ENCODE peak calls at places on chromosomes 2 and 18, in nine cellular contexts. H, T, O, Q, J, E, K, S and X are unnamed samples.

GRCh38 chr2:200042944-200043343 is 87.6 kb downstream of the MAIP1 start:
- DNase-seq in E (no peak), S (peak; percentile 53), T (no peak), Q (no peak), H (no peak), K (peak; percentile 10), J (peak; percentile 84), O (peak; percentile 47), X (no peak)

GRCh38 chr2:120939595-120940318 is 204.1 kb downstream of the GLI2 start:
- DNase-seq in Q (peak; percentile 56), S (peak; percentile 37), T (no peak), J (peak; percentile 89), E (no peak), H (no peak), O (peak; percentile 88), K (no peak), X (no peak)

GRCh38 chr18:46385124-46385523 is 271.9 kb downstream of the LOXHD1 start:
- DNase-seq in J (no peak), Q (no peak), T (no peak), E (no peak), O (no peak), K (no peak), H (no peak), S (no peak), X (no peak)

GRCh38 chr2:55391155-55391554 is 28.5 kb downstream of the CCDC88A start:
- DNase-seq in S (no peak), H (no peak), J (no peak), Q (no peak), K (peak; percentile 7), T (no peak), E (peak; percentile 6), O (no peak), X (no peak)

GRCh38 chr18:30491815-30492551 is 550.6 kb downstream of the DSC3 start:
- DNase-seq in O (no peak), S (no peak), K (no peak), J (peak; percentile 34), H (no peak), E (no peak), Q (no peak), T (no peak), X (no peak)

GRCh38 chr2:4862031-4862430 is 830.2 kb upstream of the SOX11 start:
- DNase-seq in K (no peak), J (no peak), S (peak; percentile 96), O (peak; percentile 35), T (no peak), E (no peak), H (no peak), Q (no peak), X (no peak)

GRCh38 chr18:10518595-10519273 is 7.1 kb upstream of the NAPG start:
- DNase-seq in O (no peak), Q (peak; percentile 63), H (peak; percentile 78), J (peak; percentile 61), T (no peak), E (no peak), S (no peak), K (no peak), X (peak; percentile 29)

GRCh38 chr18:74499633-74500032 is 3.5 kb downstream of the CNDP2 start:
- DNase-seq in T (no peak), E (peak; percentile 86), J (peak; percentile 58), Q (peak; percentile 62), S (peak; percentile 16), H (peak; percentile 62), K (peak; percentile 66), O (peak; percentile 72), X (no peak)

GRCh38 chr2:232886176-232886575 is 16.1 kb downstream of the SNORC start:
- DNase-seq in O (no peak), Q (no peak), K (no peak), J (no peak), S (no peak), T (no peak), H (no peak), E (no peak), X (no peak)

GRCh38 chr2:231124833-231125232 is at the start of gene HTR2B:
- DNase-seq in K (no peak), Q (no peak), O (no peak), H (peak; percentile 43), E (peak; percentile 18), J (peak; percentile 67), T (peak; percentile 31), S (no peak), X (no peak)

GRCh38 chr2:219441451-219442205 is 7.0 kb downstream of the SPEG start:
- DNase-seq in Q (peak; percentile 82), J (peak; percentile 58), E (no peak), H (no peak), O (peak; percentile 39), S (no peak), K (peak; percentile 58), T (no peak), X (peak; percentile 85)

DNA sequence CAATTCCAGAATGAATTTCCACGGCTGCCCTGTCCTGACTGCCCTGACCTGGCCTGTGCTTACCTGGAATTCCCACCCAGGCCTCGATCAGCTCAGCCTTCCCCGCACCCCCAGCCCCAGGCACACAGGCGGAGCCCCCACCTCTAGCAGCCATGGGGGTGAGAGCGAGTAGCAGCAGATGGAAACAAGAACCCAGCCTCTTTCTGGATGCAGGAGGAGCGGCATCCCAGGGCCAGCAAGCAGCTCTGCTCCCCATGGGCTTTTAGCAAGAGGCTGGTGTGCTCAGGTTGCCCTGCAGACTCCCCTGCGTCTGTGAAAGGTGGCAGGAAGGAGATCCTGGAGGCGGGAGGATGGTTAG is 101.8 kb downstream of the TPO start:
- DNase-seq in E (no peak), S (no peak), Q (no peak), H (no peak), J (no peak), K (no peak), T (no peak), O (no peak), X (no peak)
- TF ChIP-seq CTCF in E (no peak), S (no peak), Q (no peak), H (no peak), J (no peak), K (no peak), T (no peak), O (no peak), X (no peak)

GRCh38 chr18:37535968-37536367 is 29.6 kb downstream of the CELF4 start:
- DNase-seq in K (no peak), Q (no peak), T (no peak), H (no peak), O (no peak), E (no peak), J (no peak), S (peak; percentile 13), X (no peak)

GRCh38 chr18:37532917-37533316 is 32.7 kb downstream of the CELF4 start:
- DNase-seq in J (no peak), O (no peak), E (no peak), K (no peak), Q (no peak), H (no peak), T (no peak), S (no peak), X (no peak)

GRCh38 chr18:37536646-37537045 is 29.0 kb downstream of the CELF4 start:
- DNase-seq in J (no peak), O (no peak), Q (no peak), H (no peak), S (no peak), K (no peak), E (no peak), T (no peak), X (no peak)

GRCh38 chr18:37534627-37535026 is 31.0 kb downstream of the CELF4 start:
- DNase-seq in Q (no peak), T (no peak), J (no peak), E (peak; percentile 44), K (no peak), S (no peak), H (no peak), O (no peak), X (no peak)

DNA sequence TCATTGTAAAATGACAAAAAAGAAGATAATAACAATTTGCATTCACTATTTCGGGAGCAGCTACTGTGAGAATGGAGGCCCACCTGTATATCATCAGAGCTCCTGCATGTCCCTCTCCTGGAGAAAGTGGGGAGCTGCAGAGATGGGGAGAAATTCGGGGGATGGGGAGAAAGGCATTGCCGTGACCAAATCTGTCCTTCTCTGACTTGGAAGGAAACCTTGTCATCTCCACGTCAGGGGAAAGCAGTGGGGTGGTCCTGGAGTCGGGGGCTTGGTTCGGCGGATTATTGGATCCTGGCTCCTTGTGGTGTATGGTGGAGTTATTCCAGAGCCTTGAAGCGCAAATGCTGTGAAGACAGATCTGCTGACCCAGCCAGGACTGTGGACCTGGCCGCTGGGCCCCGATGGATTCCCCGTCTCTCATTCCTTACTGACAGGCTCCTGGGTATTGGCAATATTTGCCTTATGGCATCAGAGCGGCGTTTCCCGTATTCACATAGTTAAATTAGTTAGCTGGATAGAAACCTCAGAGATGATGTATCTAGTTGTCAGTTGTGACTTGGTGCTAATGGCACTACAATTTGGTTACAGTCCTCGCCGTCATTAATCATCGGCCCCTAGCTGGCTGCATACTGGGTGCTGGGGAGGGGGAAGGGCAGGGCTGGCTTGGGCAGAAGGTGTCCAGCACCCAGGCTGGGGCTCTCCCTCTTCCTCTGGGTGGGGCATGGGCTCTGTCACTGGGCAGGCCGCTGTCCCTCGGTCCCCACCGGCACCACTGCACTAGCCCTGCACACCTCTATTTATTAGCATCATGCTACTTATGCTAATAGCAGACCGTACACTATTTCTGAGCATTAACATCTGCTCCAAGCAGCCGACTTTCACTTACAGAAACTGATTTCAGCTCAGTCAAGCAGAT is 31.7 kb downstream of the CELF4 start:
- DNase-seq in O (no peak), H (no peak), T (no peak), S (no peak), J (no peak), E (peak; percentile 27), Q (no peak), K (no peak), X (no peak)
- TF ChIP-seq CTCF in O (no peak), H (no peak), T (no peak), S (peak; percentile 24), J (no peak), E (no peak), Q (peak; percentile 21), K (no peak), X (peak; percentile 30)

DNA sequence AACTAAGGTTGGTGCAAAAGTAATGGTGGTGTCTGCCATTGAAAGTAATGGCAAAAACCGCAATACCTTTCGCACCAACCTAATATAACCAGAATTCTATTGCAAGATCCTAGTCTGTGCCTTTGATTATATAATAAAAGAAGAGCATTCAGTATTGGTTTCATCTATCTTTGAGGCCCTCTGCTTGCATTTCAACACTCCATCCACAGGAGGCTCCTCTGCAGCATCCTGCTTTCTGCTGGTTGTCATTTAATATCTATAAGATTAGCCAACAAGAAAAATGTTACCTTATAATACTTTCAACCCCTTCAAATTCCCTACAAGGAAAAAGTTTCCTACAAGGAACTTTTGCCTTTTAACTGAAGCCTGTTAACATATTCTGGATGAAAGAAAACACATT is 139.2 kb downstream of the CDCA7 start:
- DNase-seq in E (no peak), O (no peak), Q (no peak), H (no peak), K (no peak), T (no peak), S (no peak), J (no peak), X (no peak)
- TF ChIP-seq CTCF in E (no peak), O (peak; percentile 21), Q (peak; percentile 18), H (no peak), K (no peak), T (no peak), S (peak; percentile 5), J (peak; percentile 25), X (no peak)

DNA sequence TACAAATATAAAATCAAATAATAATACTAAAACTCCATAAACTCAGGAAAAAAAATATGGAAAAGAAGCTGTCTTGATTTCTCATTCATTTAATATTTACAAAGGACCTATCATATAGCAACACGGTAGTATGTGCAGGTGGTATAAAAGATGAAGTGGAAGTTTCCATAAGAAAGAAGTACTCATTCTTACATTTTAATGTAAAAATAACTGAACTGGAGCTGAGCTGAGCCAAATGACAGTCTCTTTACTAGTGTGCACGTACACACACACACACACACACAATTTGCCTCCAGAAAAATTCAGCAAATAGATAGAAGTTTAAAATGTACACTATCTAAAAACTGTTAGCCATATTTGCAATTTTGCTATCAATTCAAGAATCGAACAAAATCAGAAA is 54.1 kb downstream of the ASXL2 start:
- DNase-seq in H (no peak), Q (no peak), E (no peak), J (no peak), S (no peak), K (no peak), O (no peak), T (no peak), X (no peak)
- TF ChIP-seq CTCF in H (no peak), Q (no peak), E (no peak), J (no peak), S (no peak), K (no peak), O (no peak), T (no peak), X (no peak)